ENCODE peak calls at places on chromosomes 16 and 17, in seven cellular contexts. One of them, this sample, is unnamed.

GRCh38 chr16:85112364-85112763 is at the start of gene CIBAR2:
- DNase-seq in dorsolateral prefrontal cortex: no peak
- DNase-seq in breast epithelium: no peak
- DNase-seq in spleen: no peak
- DNase-seq in CD8-positive, alpha-beta memory T cell: no peak
- DNase-seq in SJSA1: no peak
- DNase-seq in uterus: no peak
- DNase-seq in this sample: no peak

GRCh38 chr17:50596191-50597037 is 35.9 kb downstream of the CACNA1G start:
- DNase-seq in dorsolateral prefrontal cortex: no peak
- DNase-seq in breast epithelium: no peak
- DNase-seq in spleen: no peak
- DNase-seq in CD8-positive, alpha-beta memory T cell: no peak
- DNase-seq in SJSA1: no peak
- DNase-seq in uterus: no peak
- DNase-seq in this sample: no peak

GRCh38 chr16:80803341-80804060 is 897 bp downstream of the CDYL2 start:
- DNase-seq in dorsolateral prefrontal cortex: no peak
- DNase-seq in breast epithelium: no peak
- DNase-seq in spleen: peak
- DNase-seq in CD8-positive, alpha-beta memory T cell: peak
- DNase-seq in SJSA1: no peak
- DNase-seq in uterus: no peak
- DNase-seq in this sample: peak

GRCh38 chr16:83933885-83934683 is 19.0 kb upstream of the OSGIN1 start:
- DNase-seq in dorsolateral prefrontal cortex: no peak
- DNase-seq in breast epithelium: no peak
- DNase-seq in spleen: no peak
- DNase-seq in CD8-positive, alpha-beta memory T cell: no peak
- DNase-seq in SJSA1: no peak
- DNase-seq in uterus: no peak
- DNase-seq in this sample: no peak

GRCh38 chr16:67190041-67190440 is at the start of gene EXOC3L1:
- DNase-seq in dorsolateral prefrontal cortex: no peak
- DNase-seq in breast epithelium: no peak
- DNase-seq in spleen: no peak
- DNase-seq in CD8-positive, alpha-beta memory T cell: no peak
- DNase-seq in SJSA1: no peak
- DNase-seq in uterus: no peak
- DNase-seq in this sample: no peak

GRCh38 chr17:28744802-28745051 is 916 bp downstream of the TRAF4 start:
- DNase-seq in dorsolateral prefrontal cortex: no peak
- DNase-seq in breast epithelium: no peak
- DNase-seq in spleen: no peak
- DNase-seq in CD8-positive, alpha-beta memory T cell: no peak
- DNase-seq in SJSA1: no peak
- DNase-seq in uterus: no peak
- DNase-seq in this sample: no peak

GRCh38 chr17:77808663-77809425 is 149.7 kb upstream of the TNRC6C start:
- DNase-seq in dorsolateral prefrontal cortex: peak
- DNase-seq in breast epithelium: no peak
- DNase-seq in spleen: peak
- DNase-seq in CD8-positive, alpha-beta memory T cell: no peak
- DNase-seq in SJSA1: no peak
- DNase-seq in uterus: no peak
- DNase-seq in this sample: no peak

GRCh38 chr16:62363451-62363850 is 327.2 kb upstream of the CDH8 start:
- DNase-seq in dorsolateral prefrontal cortex: no peak
- DNase-seq in breast epithelium: no peak
- DNase-seq in spleen: no peak
- DNase-seq in CD8-positive, alpha-beta memory T cell: no peak
- DNase-seq in SJSA1: no peak
- DNase-seq in uterus: no peak
- DNase-seq in this sample: no peak

GRCh38 chr16:49716268-49716667 is 139.6 kb downstream of the ZNF423 start:
- DNase-seq in dorsolateral prefrontal cortex: no peak
- DNase-seq in breast epithelium: no peak
- DNase-seq in spleen: no peak
- DNase-seq in CD8-positive, alpha-beta memory T cell: no peak
- DNase-seq in SJSA1: no peak
- DNase-seq in uterus: no peak
- DNase-seq in this sample: no peak

GRCh38 chr17:68711858-68712257 is 110.7 kb upstream of the FAM20A start:
- DNase-seq in dorsolateral prefrontal cortex: no peak
- DNase-seq in breast epithelium: no peak
- DNase-seq in spleen: no peak
- DNase-seq in CD8-positive, alpha-beta memory T cell: no peak
- DNase-seq in SJSA1: no peak
- DNase-seq in uterus: no peak
- DNase-seq in this sample: no peak
- H3K27ac ChIP-seq in dorsolateral prefrontal cortex: no peak
- H3K27ac ChIP-seq in breast epithelium: peak
- H3K27ac ChIP-seq in spleen: no peak
- H3K27ac ChIP-seq in CD8-positive, alpha-beta memory T cell: no peak
- H3K27ac ChIP-seq in SJSA1: no peak
- H3K27ac ChIP-seq in uterus: peak
- H3K27ac ChIP-seq in this sample: no peak

GRCh38 chr17:10403589-10403988 is 18.2 kb downstream of the MYH8 start:
- DNase-seq in dorsolateral prefrontal cortex: no peak
- DNase-seq in breast epithelium: no peak
- DNase-seq in spleen: no peak
- DNase-seq in CD8-positive, alpha-beta memory T cell: no peak
- DNase-seq in SJSA1: no peak
- DNase-seq in uterus: no peak
- DNase-seq in this sample: no peak
- H3K27ac ChIP-seq in dorsolateral prefrontal cortex: no peak
- H3K27ac ChIP-seq in breast epithelium: no peak
- H3K27ac ChIP-seq in spleen: no peak
- H3K27ac ChIP-seq in CD8-positive, alpha-beta memory T cell: no peak
- H3K27ac ChIP-seq in SJSA1: no peak
- H3K27ac ChIP-seq in uterus: no peak
- H3K27ac ChIP-seq in this sample: no peak

GRCh38 chr16:79768594-79768993 is 168.1 kb upstream of the MAF start:
- DNase-seq in dorsolateral prefrontal cortex: no peak
- DNase-seq in breast epithelium: no peak
- DNase-seq in spleen: no peak
- DNase-seq in CD8-positive, alpha-beta memory T cell: no peak
- DNase-seq in SJSA1: peak
- DNase-seq in uterus: no peak
- DNase-seq in this sample: no peak

GRCh38 chr16:79769320-79770243 is 169.0 kb upstream of the MAF start:
- DNase-seq in dorsolateral prefrontal cortex: no peak
- DNase-seq in breast epithelium: no peak
- DNase-seq in spleen: no peak
- DNase-seq in CD8-positive, alpha-beta memory T cell: no peak
- DNase-seq in SJSA1: no peak
- DNase-seq in uterus: no peak
- DNase-seq in this sample: no peak

GRCh38 chr16:79770244-79771064 is 169.9 kb upstream of the MAF start:
- DNase-seq in dorsolateral prefrontal cortex: peak
- DNase-seq in breast epithelium: peak
- DNase-seq in spleen: peak
- DNase-seq in CD8-positive, alpha-beta memory T cell: peak
- DNase-seq in SJSA1: peak
- DNase-seq in uterus: peak
- DNase-seq in this sample: peak

GRCh38 chr16:79764415-79765149 is 164.0 kb upstream of the MAF start:
- DNase-seq in dorsolateral prefrontal cortex: no peak
- DNase-seq in breast epithelium: no peak
- DNase-seq in spleen: no peak
- DNase-seq in CD8-positive, alpha-beta memory T cell: no peak
- DNase-seq in SJSA1: no peak
- DNase-seq in uterus: no peak
- DNase-seq in this sample: no peak

GRCh38 chr16:79767597-79768280 is 167.2 kb upstream of the MAF start:
- DNase-seq in dorsolateral prefrontal cortex: no peak
- DNase-seq in breast epithelium: no peak
- DNase-seq in spleen: no peak
- DNase-seq in CD8-positive, alpha-beta memory T cell: no peak
- DNase-seq in SJSA1: peak
- DNase-seq in uterus: peak
- DNase-seq in this sample: no peak
- H3K27ac ChIP-seq in dorsolateral prefrontal cortex: peak
- H3K27ac ChIP-seq in breast epithelium: peak
- H3K27ac ChIP-seq in spleen: peak
- H3K27ac ChIP-seq in CD8-positive, alpha-beta memory T cell: no peak
- H3K27ac ChIP-seq in SJSA1: peak
- H3K27ac ChIP-seq in uterus: peak
- H3K27ac ChIP-seq in this sample: peak

DNA sequence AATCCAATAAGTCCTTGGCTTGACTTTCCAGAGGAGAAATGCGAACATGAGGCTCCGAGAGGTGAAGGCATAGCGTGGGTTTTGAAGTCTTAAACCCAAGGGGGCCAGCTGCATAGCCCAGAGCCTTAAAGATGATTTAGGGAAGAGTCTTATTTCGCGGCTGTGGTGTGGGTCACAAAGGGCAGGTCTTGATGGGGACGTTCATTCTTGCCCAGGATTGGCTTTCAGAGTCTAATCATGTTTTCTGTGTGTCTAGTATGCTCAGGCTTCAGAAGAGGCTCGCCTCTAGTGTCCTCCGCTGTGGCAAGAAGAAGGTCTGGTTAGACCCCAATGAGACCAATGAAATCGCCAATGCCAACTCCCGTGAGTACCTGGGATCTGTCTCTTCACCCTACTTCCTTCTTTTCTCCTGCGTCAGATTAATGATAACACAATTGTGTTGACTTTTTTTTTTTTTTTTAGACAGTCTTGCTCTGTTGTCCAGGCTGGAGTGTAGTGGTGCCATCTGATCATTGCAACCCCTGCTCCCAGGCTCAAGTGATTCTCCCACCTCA is 951 bp downstream of the RPL19 start:
- DNase-seq in dorsolateral prefrontal cortex: no peak
- DNase-seq in breast epithelium: no peak
- DNase-seq in spleen: no peak
- DNase-seq in CD8-positive, alpha-beta memory T cell: no peak
- DNase-seq in SJSA1: no peak
- DNase-seq in uterus: no peak
- DNase-seq in this sample: no peak
- H3K27ac ChIP-seq in dorsolateral prefrontal cortex: peak
- H3K27ac ChIP-seq in breast epithelium: peak
- H3K27ac ChIP-seq in spleen: peak
- H3K27ac ChIP-seq in CD8-positive, alpha-beta memory T cell: peak
- H3K27ac ChIP-seq in SJSA1: peak
- H3K27ac ChIP-seq in uterus: peak
- H3K27ac ChIP-seq in this sample: peak

This sample was measured in lung.